ENCODE peak calls at places on chromosome 18, in eight cellular contexts. D is brain microvascular endothelial cell, J is colonic mucosa, R is fibroblast of mammary gland, W is GM12865, Z is tibial artery, O is psoas muscle, I is HCT116. N is an unnamed sample.

GRCh38 chr18:69916412-69916811 is 31.3 kb downstream of the CD226 start:
- DNase-seq in I (no peak), J (no peak), Z (no peak), O (no peak), W (no peak), R (peak; percentile 5), D (no peak), N (no peak)

GRCh38 chr18:55515204-55515603 is 72.8 kb downstream of the TCF4 start:
- DNase-seq in J (no peak), D (no peak), W (no peak), I (no peak), O (peak; percentile 10), R (no peak), Z (no peak), N (no peak)

GRCh38 chr18:48947583-48947982 is 3.2 kb downstream of the SMAD7 start:
- DNase-seq in Z (no peak), I (no peak), J (no peak), R (no peak), W (no peak), D (no peak), O (peak; percentile 51), N (no peak)

GRCh38 chr18:75204262-75204977 is 4.5 kb downstream of the PTGR3 start:
- DNase-seq in I (no peak), D (no peak), W (no peak), J (peak; percentile 55), R (no peak), O (peak; percentile 36), Z (no peak), N (no peak)

GRCh38 chr18:48328473-48329205 is 80.5 kb downstream of the ZBTB7C start:
- DNase-seq in W (no peak), Z (no peak), I (peak; percentile 8), D (peak; percentile 80), O (no peak), J (no peak), R (peak; percentile 80), N (no peak)

GRCh38 chr18:79964330-79965118 is at the start of gene HSBP1L1:
- DNase-seq in R (peak; percentile 28), Z (no peak), J (peak; percentile 77), D (no peak), I (peak; percentile 48), O (peak; percentile 67), W (peak; percentile 82), N (no peak)

GRCh38 chr18:12049983-12050811 is 43.4 kb upstream of the ANKRD62 start:
- DNase-seq in O (no peak), R (no peak), J (no peak), I (no peak), W (peak; percentile 76), Z (no peak), D (no peak), N (peak; percentile 66)

GRCh38 chr18:47832348-47832747 is 98.1 kb downstream of the SMAD2 start:
- DNase-seq in W (no peak), I (no peak), R (no peak), O (no peak), Z (no peak), J (no peak), D (no peak), N (no peak)

GRCh38 chr18:44586782-44587524 is 93.7 kb upstream of the SETBP1 start:
- DNase-seq in D (no peak), R (no peak), Z (no peak), O (no peak), I (no peak), J (no peak), W (no peak), N (no peak)

GRCh38 chr18:74434466-74434865 is 22.6 kb downstream of the DIPK1C start:
- DNase-seq in O (no peak), Z (peak; percentile 43), I (no peak), D (no peak), J (no peak), W (no peak), R (no peak), N (no peak)

GRCh38 chr18:48007955-48008701 is 77.7 kb upstream of the SMAD2 start:
- DNase-seq in Z (peak; percentile 70), D (no peak), W (peak; percentile 37), R (peak; percentile 19), I (no peak), J (peak; percentile 77), O (peak; percentile 68), N (no peak)

GRCh38 chr18:79396431-79397287 is 929 bp downstream of the NFATC1 start:
- DNase-seq in J (peak; percentile 53), O (peak; percentile 66), R (peak; percentile 32), Z (peak; percentile 82), I (no peak), D (no peak), W (peak; percentile 64), N (no peak)

GRCh38 chr18:848062-848795 is 36.2 kb upstream of the YES1 start:
- DNase-seq in O (no peak), J (peak; percentile 81), D (no peak), R (no peak), I (no peak), Z (no peak), W (no peak), N (no peak)

GRCh38 chr18:76823574-76823973 is 1.2 kb downstream of the ZNF236 start:
- DNase-seq in J (peak; percentile 37), I (no peak), W (peak; percentile 60), Z (no peak), D (no peak), R (peak; percentile 32), O (peak; percentile 34), N (no peak)
- TF ChIP-seq CTCF in J (no peak), I (peak; percentile 34), W (peak; percentile 34), Z (no peak), D (peak; percentile 52), R (peak; percentile 29), O (no peak), N (peak; percentile 33)

GRCh38 chr18:9708882-9709877 is 1.1 kb downstream of the RAB31 start:
- DNase-seq in I (no peak), W (peak; percentile 73), Z (peak; percentile 69), R (no peak), D (no peak), O (no peak), J (peak; percentile 27), N (no peak)
- H3K4me3 ChIP-seq in I (peak overlapping the region; percentile 67), W (peak overlapping the region; percentile 86), Z (peak overlapping the region; percentile 94), R (peak overlapping the region; percentile 70), D (peak overlapping the region; percentile 86), O (peak overlapping the region; percentile 75), J (peak overlapping the region; percentile 45), N (peak overlapping the region; percentile 67)

GRCh38 chr18:64019922-64020756 is 50.3 kb downstream of the SERPINB8 start:
- DNase-seq in D (no peak), R (no peak), Z (no peak), O (no peak), J (no peak), W (no peak), I (no peak), N (no peak)

DNA sequence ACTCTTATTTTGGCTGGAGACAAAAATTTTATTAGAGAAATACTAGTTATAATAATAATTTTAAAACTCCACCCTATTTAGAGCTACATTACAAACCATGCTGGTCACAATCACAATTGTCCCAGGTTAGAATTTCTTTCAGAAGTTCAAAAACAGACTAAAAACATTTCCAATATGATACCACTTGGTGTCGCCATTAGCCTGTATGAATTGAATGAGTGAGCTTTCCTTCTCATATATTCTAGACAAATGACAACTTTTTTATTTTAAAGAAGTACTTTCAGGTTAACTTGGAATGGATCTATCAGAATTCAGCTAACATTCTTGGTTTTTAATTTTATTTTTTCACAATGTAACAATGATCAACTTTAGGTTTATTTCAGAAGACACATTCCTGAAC is 48.0 kb downstream of the SERPINB8 start:
- DNase-seq in J (no peak), W (peak; percentile 38), O (no peak), I (peak; percentile 15), R (peak; percentile 40), Z (no peak), D (no peak), N (no peak)
- TF ChIP-seq CTCF in J (peak; percentile 30), W (peak; percentile 31), O (peak; percentile 44), I (peak; percentile 24), R (peak; percentile 47), Z (no peak), D (peak; percentile 34), N (peak; percentile 45)

GRCh38 chr18:28080876-28081300 is 96.0 kb downstream of the CDH2 start:
- DNase-seq in W (no peak), J (no peak), R (no peak), D (no peak), I (no peak), O (no peak), Z (no peak), N (no peak)

GRCh38 chr18:28079883-28080282 is 97.0 kb downstream of the CDH2 start:
- DNase-seq in I (no peak), Z (no peak), D (no peak), O (no peak), J (no peak), R (no peak), W (no peak), N (no peak)

GRCh38 chr18:28078849-28079248 is 98.1 kb downstream of the CDH2 start:
- DNase-seq in D (no peak), O (no peak), Z (no peak), R (no peak), J (no peak), I (no peak), W (no peak), N (no peak)

GRCh38 chr18:28078298-28078697 is 98.6 kb downstream of the CDH2 start:
- DNase-seq in J (no peak), I (no peak), O (no peak), Z (no peak), R (no peak), W (no peak), D (no peak), N (no peak)

DNA sequence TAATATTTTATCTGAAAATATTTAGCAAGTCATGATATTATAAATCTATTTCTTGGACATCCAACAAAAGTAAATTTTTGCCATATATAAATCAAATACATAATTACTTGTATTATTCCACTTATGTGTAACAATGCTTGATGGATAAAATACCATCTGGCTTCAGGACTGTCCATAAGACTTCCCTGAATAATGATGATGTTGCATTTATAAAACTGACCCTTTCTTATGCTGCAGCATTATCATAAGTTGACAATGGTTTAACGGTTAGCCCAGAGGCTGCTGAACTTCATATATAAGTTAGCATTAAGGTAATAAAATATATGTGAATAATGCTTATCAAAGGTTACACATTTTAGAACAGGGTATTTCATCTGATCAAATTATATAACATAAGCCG is 95.4 kb downstream of the CDH2 start:
- DNase-seq in D (no peak), R (no peak), I (no peak), O (no peak), J (no peak), Z (no peak), W (no peak), N (no peak)
- H3K4me3 ChIP-seq in D (no peak overlapping the region), R (no peak overlapping the region), I (no peak overlapping the region), O (no peak overlapping the region), J (no peak overlapping the region), Z (no peak overlapping the region), W (no peak overlapping the region), N (no peak overlapping the region)

GRCh38 chr18:76686737-76687231 is 135.6 kb upstream of the ZNF236 start:
- DNase-seq in I (peak; percentile 44), O (peak; percentile 66), W (peak; percentile 48), D (peak; percentile 59), R (peak; percentile 78), Z (peak; percentile 76), J (peak; percentile 43), N (no peak)
- TF ChIP-seq CTCF in I (peak; percentile 63), O (peak; percentile 64), W (peak; percentile 53), D (peak; percentile 85), R (peak; percentile 82), Z (peak; percentile 46), J (peak; percentile 50), N (peak; percentile 42)

DNA sequence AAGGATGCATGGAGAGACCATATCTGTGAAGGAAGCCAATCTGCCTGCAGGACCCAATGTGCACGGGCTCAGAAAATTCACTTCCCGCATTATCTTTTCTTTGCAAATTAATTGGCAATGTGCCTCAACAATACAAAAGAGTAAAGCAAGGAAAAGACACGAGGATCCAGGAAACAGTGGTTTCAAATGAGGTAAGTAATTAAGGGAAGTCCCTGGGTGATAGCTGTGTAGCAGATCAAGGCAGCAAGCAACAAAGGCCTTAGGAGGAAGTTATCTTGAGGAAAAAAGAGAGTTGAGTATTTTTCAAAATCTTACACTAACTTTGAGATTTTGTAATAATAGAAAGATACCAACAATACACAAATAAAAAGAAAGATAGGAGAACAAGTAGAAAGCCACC is 44.3 kb upstream of the TGIF1 start:
- DNase-seq in W (no peak), D (no peak), R (no peak), J (no peak), I (no peak), O (no peak), Z (no peak), N (no peak)
- H3K4me3 ChIP-seq in W (no peak overlapping the region), D (no peak overlapping the region), R (no peak overlapping the region), J (no peak overlapping the region), I (no peak overlapping the region), O (no peak overlapping the region), Z (no peak overlapping the region), N (no peak overlapping the region)